ENCODE peak calls at places on chromosomes 1 and 21, in four cellular contexts. W is activated CD4-positive, alpha-beta T cell treated with anti-CD3 and anti-CD28 coated beads, Interleukin-2, amount 10 ng/mL, durations not matched to agents 7 days and 5 days; C is LoVo; V is WTC11. T is an unnamed sample.
A peak's percentile ranks its signal among the peaks of the same experiment; 100 is the strongest.

GRCh38 chr1:42765271-42765670 is 1.6 kb downstream of the P3H1 start:
- DNase-seq in W (no peak), V (no peak), C (no peak), T (no peak)

GRCh38 chr1:27357281-27358037 is 9.3 kb downstream of the MAP3K6 start:
- DNase-seq in V (peak; percentile 87), C (peak; percentile 43), W (peak; percentile 83), T (peak; percentile 78)

GRCh38 chr21:46543306-46543705 is 61.6 kb downstream of the S100B start:
- DNase-seq in W (no peak), V (no peak), C (no peak), T (no peak)

GRCh38 chr1:76105269-76105850 is 30.8 kb downstream of the ST6GALNAC3 start:
- DNase-seq in C (no peak), V (no peak), W (no peak), T (no peak)

GRCh38 chr1:27306892-27307850 is 14.8 kb upstream of the TMEM222 start:
- DNase-seq in W (no peak), V (peak; percentile 67), C (no peak), T (peak; percentile 33)

GRCh38 chr1:24341260-24341659 is 22.1 kb downstream of the GRHL3 start:
- DNase-seq in V (no peak), C (no peak), W (no peak), T (no peak)

GRCh38 chr21:45864436-45864835 is 117.1 kb upstream of the COL6A1 start:
- DNase-seq in W (no peak), C (no peak), V (no peak), T (no peak)

GRCh38 chr1:181514298-181515290 is 31.3 kb downstream of the CACNA1E start:
- DNase-seq in W (no peak), C (no peak), V (no peak), T (no peak)

GRCh38 chr21:43271452-43272020 is 102.7 kb downstream of the CRYAA start:
- DNase-seq in C (no peak), W (no peak), V (no peak), T (no peak)

GRCh38 chr1:110636149-110636935 is 30.2 kb upstream of the KCNA2 start:
- DNase-seq in C (no peak), W (peak; percentile 38), V (no peak), T (no peak)

GRCh38 chr1:10701145-10701544 is 95.3 kb downstream of the CASZ1 start:
- DNase-seq in C (no peak), V (no peak), W (no peak), T (no peak)

GRCh38 chr1:55443175-55443933 is 228.2 kb upstream of the USP24 start:
- DNase-seq in W (no peak), C (peak; percentile 27), V (no peak), T (peak; percentile 92)

GRCh38 chr1:75725256-75725655 is 747 bp downstream of the ACADM start:
- DNase-seq in C (no peak), W (no peak), V (no peak), T (no peak)

GRCh38 chr1:164772635-164773034 is 213.7 kb downstream of the PBX1 start:
- DNase-seq in C (peak; percentile 50), V (no peak), W (no peak), T (peak; percentile 89)

GRCh38 chr1:235670157-235670776 is 20.7 kb upstream of the GNG4 start:
- DNase-seq in V (no peak), C (no peak), W (no peak), T (peak; percentile 33)

GRCh38 chr1:55070765-55071164 is 31.4 kb downstream of the PCSK9 start:
- DNase-seq in W (no peak), V (no peak), C (no peak), T (no peak)

GRCh38 chr21:44773291-44773932 is 28.2 kb downstream of the UBE2G2 start:
- DNase-seq in V (no peak), W (no peak), C (no peak), T (no peak)